ENCODE peak calls at places on chromosomes 11 and 22, in nine cellular contexts. U is AML-193, Z is IMR-90, Q is GM20000, L is esophagus squamous epithelium, B is NCI-H774, N is anterior cingulate cortex, A is AG08395, T is astrocyte of the spinal cord. E is an unnamed sample.
A peak's percentile ranks its signal among the peaks of the same experiment; 100 is the strongest.

GRCh38 chr11:9884601-9885000 is 220.7 kb downstream of the SWAP70 start:
- DNase-seq in B (no peak), Z (peak; percentile 57), L (no peak), N (no peak), U (no peak), A (peak; percentile 21), Q (no peak), T (no peak), E (no peak)

GRCh38 chr11:11426226-11426915 is 73.3 kb upstream of the CSNK2A3 start:
- DNase-seq in L (no peak), N (no peak), U (no peak), Q (no peak), Z (no peak), A (peak; percentile 73), B (no peak), T (no peak), E (no peak)

GRCh38 chr22:40285508-40285907 is 60.8 kb upstream of the ADSL start:
- DNase-seq in B (no peak), Z (no peak), Q (no peak), N (no peak), L (no peak), T (no peak), U (no peak), A (no peak), E (no peak)

GRCh38 chr11:1194977-1195689 is 27.7 kb upstream of the MUC5B start:
- DNase-seq in L (no peak), T (no peak), B (no peak), U (no peak), A (no peak), Q (peak; percentile 9), N (no peak), Z (no peak), E (no peak)

GRCh38 chr11:86459002-86459385 is 84.3 kb downstream of the CCDC81 start:
- DNase-seq in B (no peak), T (peak; percentile 39), Z (peak; percentile 60), Q (no peak), A (no peak), L (no peak), N (no peak), U (no peak), E (no peak)

GRCh38 chr22:39144101-39144815 is 8.2 kb downstream of the CBX7 start:
- DNase-seq in Z (peak; percentile 30), U (peak; percentile 21), B (no peak), L (no peak), N (no peak), T (peak; percentile 45), Q (peak; percentile 82), A (peak; percentile 62), E (peak; percentile 66)

GRCh38 chr11:78050964-78051831 is 12.5 kb upstream of the THRSP start:
- DNase-seq in A (peak; percentile 41), U (no peak), N (no peak), L (no peak), Q (no peak), B (no peak), Z (peak; percentile 80), T (peak; percentile 73), E (peak; percentile 67)

GRCh38 chr11:117823941-117824420 is 563 bp downstream of the FXYD2 start:
- DNase-seq in L (no peak), B (no peak), Q (no peak), N (no peak), T (peak; percentile 18), A (no peak), U (no peak), Z (no peak), E (no peak)

GRCh38 chr11:65468874-65469333 is 29.9 kb upstream of the MALAT1 start:
- DNase-seq in Z (no peak), U (peak; percentile 54), Q (peak; percentile 77), T (no peak), L (no peak), A (peak; percentile 4), B (peak; percentile 87), N (peak; percentile 23), E (no peak)

GRCh38 chr11:7671807-7672206 is 1.5 kb downstream of the CYB5R2 start:
- DNase-seq in B (no peak), T (no peak), Q (peak; percentile 76), U (no peak), L (no peak), N (no peak), Z (no peak), A (no peak), E (no peak)

GRCh38 chr11:128361451-128362020 is 225.8 kb downstream of the ETS1 start:
- DNase-seq in U (no peak), L (no peak), Z (peak; percentile 92), T (peak; percentile 46), N (no peak), B (no peak), A (peak; percentile 6), Q (no peak), E (peak; percentile 93)

GRCh38 chr22:43298062-43298801 is 44.9 kb downstream of the SCUBE1 start:
- DNase-seq in A (no peak), B (no peak), Z (no peak), U (no peak), L (no peak), N (no peak), Q (no peak), T (no peak), E (no peak)

GRCh38 chr11:125070699-125071254 is 7.7 kb downstream of the SLC37A2 start:
- DNase-seq in U (peak; percentile 97), B (no peak), Z (peak; percentile 64), N (no peak), L (no peak), A (peak; percentile 67), Q (peak; percentile 80), T (peak; percentile 31), E (peak; percentile 77)

GRCh38 chr11:2413735-2414579 is 13.4 kb downstream of the TSSC4 start:
- DNase-seq in A (no peak), U (no peak), Q (no peak), B (no peak), T (no peak), N (no peak), Z (no peak), L (no peak), E (no peak)

GRCh38 chr11:12503886-12504285 is 126.5 kb downstream of the PARVA start:
- DNase-seq in Z (no peak), N (no peak), B (no peak), L (no peak), A (no peak), U (no peak), Q (no peak), T (no peak), E (no peak)

GRCh38 chr11:105937331-105937730 is 84.7 kb downstream of the MSANTD4 start:
- DNase-seq in U (no peak), A (peak; percentile 2), B (no peak), T (peak; percentile 72), Q (no peak), Z (peak; percentile 67), L (no peak), N (no peak), E (peak; percentile 11)

GRCh38 chr11:108592591-108593213 is 866 bp downstream of the EXPH5 start:
- DNase-seq in A (peak; percentile 15), Q (peak; percentile 41), U (peak; percentile 11), N (peak; percentile 31), T (no peak), Z (no peak), L (no peak), B (no peak), E (no peak)

GRCh38 chr11:18697581-18697980 is 998 bp upstream of the TMEM86A start:
- DNase-seq in N (no peak), B (no peak), U (no peak), Q (peak; percentile 1), L (no peak), A (no peak), T (no peak), Z (no peak), E (no peak)

GRCh38 chr22:43308451-43309235 is 34.5 kb downstream of the SCUBE1 start:
- DNase-seq in L (no peak), T (no peak), Z (peak; percentile 15), Q (no peak), N (no peak), A (no peak), B (no peak), U (no peak), E (no peak)

GRCh38 chr11:73971175-73971719 is 11.4 kb downstream of the UCP2 start:
- DNase-seq in B (no peak), U (no peak), T (no peak), A (no peak), N (no peak), Q (no peak), L (no peak), Z (no peak), E (no peak)

GRCh38 chr22:30615543-30615954 is 8.6 kb downstream of the TCN2 start:
- DNase-seq in A (peak; percentile 1), Z (no peak), B (no peak), L (no peak), U (no peak), T (no peak), Q (no peak), N (no peak), E (no peak)

GRCh38 chr11:33642461-33643166 is 58.0 kb downstream of the C11orf91 start:
- DNase-seq in U (no peak), A (no peak), B (no peak), Q (no peak), T (no peak), N (no peak), Z (no peak), L (no peak), E (no peak)

GRCh38 chr11:68010058-68011041 is at the start of gene ALDH3B1:
- DNase-seq in N (peak; percentile 74), B (no peak), Z (peak; percentile 70), T (peak; percentile 79), Q (no peak), L (peak; percentile 38), U (peak; percentile 95), A (peak; percentile 91), E (peak; percentile 91)

GRCh38 chr11:111846640-111847039 is 24.7 kb downstream of the ALG9 start:
- DNase-seq in B (no peak), Q (no peak), N (no peak), T (peak; percentile 62), Z (peak; percentile 92), L (no peak), A (peak; percentile 28), U (no peak), E (peak; percentile 23)

GRCh38 chr22:18091916-18092526 is 14.2 kb downstream of the PEX26 start:
- DNase-seq in L (no peak), N (no peak), U (no peak), T (peak; percentile 33), Q (no peak), B (no peak), A (peak; percentile 57), Z (peak; percentile 43), E (peak; percentile 33)

GRCh38 chr11:2389344-2390026 is 11.1 kb upstream of the TSSC4 start:
- DNase-seq in Q (no peak), T (no peak), B (no peak), A (no peak), L (no peak), U (no peak), N (no peak), Z (no peak), E (no peak)

GRCh38 chr22:50197856-50198623 is 2.8 kb upstream of the SELENOO start:
- DNase-seq in T (no peak), Q (no peak), U (no peak), A (no peak), N (no peak), L (no peak), Z (no peak), B (no peak), E (no peak)

GRCh38 chr11:63999349-64000025 is 13.2 kb downstream of the OTUB1 start:
- DNase-seq in N (peak; percentile 19), Z (no peak), B (no peak), Q (peak; percentile 86), L (no peak), U (no peak), T (peak; percentile 46), A (peak; percentile 46), E (no peak)

GRCh38 chr11:44945639-44946038 is 5.0 kb downstream of the TP53I11 start:
- DNase-seq in B (no peak), Z (no peak), Q (no peak), L (no peak), A (no peak), U (no peak), T (no peak), N (no peak), E (no peak)

GRCh38 chr11:121295246-121296007 is 2.9 kb downstream of the SC5D start:
- DNase-seq in Z (no peak), A (no peak), N (no peak), T (no peak), U (no peak), Q (no peak), L (no peak), B (no peak), E (no peak)

GRCh38 chr11:79139900-79140299 is 300.9 kb downstream of the TENM4 start:
- DNase-seq in T (no peak), N (no peak), L (no peak), A (no peak), Q (no peak), U (no peak), Z (no peak), B (no peak), E (no peak)

E was measured in H4.